ENCODE peak calls at places on chromosomes 5 and 9, in eight cellular contexts. Z is right lobe of liver, C is Peyer's patch, H is ovary, L is tibial nerve, Q is sigmoid colon, U is adrenal gland, W is H1. Y is an unnamed sample. For H3K4me1, the result is how much of the 10 kb centered on the place peaks cover.

GRCh38 chr9:37903581-37903830 is 421 bp downstream of the SLC25A51 start:
- DNase-seq in Z (peak), C (peak), H (no peak), L (no peak), Q (peak), U (peak), W (no peak), Y (no peak)

GRCh38 chr5:81171769-81172168 is 61.4 kb upstream of the CKMT2 start:
- DNase-seq in Z (no peak), C (no peak), H (no peak), L (no peak), Q (no peak), U (no peak), W (no peak), Y (no peak)

GRCh38 chr5:169980418-169981053 is at the start of gene INSYN2B:
- DNase-seq in Z (peak), C (peak), H (peak), L (peak), Q (peak), U (peak), W (peak), Y (no peak)

GRCh38 chr5:159444441-159445082 is 114.3 kb upstream of the IL12B start:
- DNase-seq in Z (no peak), C (no peak), H (no peak), L (peak), Q (no peak), U (no peak), W (no peak), Y (no peak)

GRCh38 chr9:16207161-16207560 is 654.3 kb downstream of the CCDC171 start:
- DNase-seq in Z (no peak), C (no peak), H (peak), L (peak), Q (peak), U (no peak), W (no peak), Y (no peak)

GRCh38 chr5:113510836-113511451 is 2.5 kb upstream of the YTHDC2 start:
- DNase-seq in Z (no peak), C (no peak), H (no peak), L (no peak), Q (no peak), U (no peak), W (no peak), Y (no peak)

GRCh38 chr5:142306077-142306502 is 18.7 kb downstream of the SPRY4 start:
- DNase-seq in Z (no peak), C (peak), H (no peak), L (no peak), Q (no peak), U (no peak), W (no peak), Y (no peak)

GRCh38 chr9:136658849-136659535 is 3.7 kb upstream of the EGFL7 start:
- DNase-seq in Z (peak), C (no peak), H (no peak), L (no peak), Q (no peak), U (no peak), W (no peak), Y (no peak)

GRCh38 chr5:134552301-134552700 is 26.8 kb downstream of the JADE2 start:
- DNase-seq in Z (peak), C (no peak), H (peak), L (no peak), Q (no peak), U (peak), W (no peak), Y (no peak)

GRCh38 chr5:133846478-133847226 is 121.8 kb downstream of the C5orf15 start:
- DNase-seq in Z (no peak), C (peak), H (no peak), L (no peak), Q (no peak), U (no peak), W (no peak), Y (no peak)

GRCh38 chr9:137313326-137313920 is 11.4 kb upstream of the NRARP start:
- DNase-seq in Z (no peak), C (peak), H (no peak), L (no peak), Q (peak), U (no peak), W (no peak), Y (no peak)

GRCh38 chr5:150409638-150410523 is 2.8 kb downstream of the CD74 start:
- DNase-seq in Z (peak), C (peak), H (peak), L (peak), Q (peak), U (peak), W (peak), Y (peak)

GRCh38 chr5:177109810-177110209 is 23.1 kb downstream of the FGFR4 start:
- DNase-seq in Z (no peak), C (no peak), H (peak), L (no peak), Q (no peak), U (no peak), W (no peak), Y (no peak)

GRCh38 chr5:158154226-158155005 is 295.5 kb upstream of the CLINT1 start:
- DNase-seq in Z (no peak), C (no peak), H (no peak), L (peak), Q (peak), U (peak), W (no peak), Y (no peak)

GRCh38 chr5:31707294-31707693 is 68.4 kb downstream of the PDZD2 start:
- DNase-seq in Z (no peak), C (peak), H (no peak), L (no peak), Q (no peak), U (no peak), W (no peak), Y (no peak)

GRCh38 chr9:2195211-2195610 is 180.1 kb downstream of the SMARCA2 start:
- DNase-seq in Z (no peak), C (no peak), H (no peak), L (no peak), Q (no peak), U (no peak), W (no peak), Y (no peak)

GRCh38 chr5:170338933-170339779 is 41.6 kb upstream of the LCP2 start:
- DNase-seq in Z (no peak), C (peak), H (no peak), L (no peak), Q (peak), U (no peak), W (no peak), Y (no peak)

DNA sequence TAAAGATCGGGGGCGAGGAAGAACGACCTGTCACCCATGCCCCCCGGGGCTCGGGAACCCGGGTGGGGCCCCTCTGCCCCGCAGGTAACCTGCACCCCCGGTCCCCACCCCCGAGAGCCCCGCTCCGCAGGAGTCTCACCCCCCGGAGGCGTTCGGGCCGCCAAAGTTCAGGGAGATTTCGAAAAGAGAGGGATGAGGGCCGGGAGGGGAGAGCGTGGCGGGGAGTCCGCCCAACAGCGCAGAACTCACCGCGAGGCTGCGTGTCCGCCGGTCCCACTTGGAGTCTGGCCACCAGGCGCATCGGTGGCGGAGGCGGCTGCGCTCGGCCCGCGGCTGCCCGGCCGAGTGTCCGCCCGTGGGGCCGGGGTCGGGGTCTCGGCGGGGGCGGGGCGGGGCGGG is at the start of gene PHF19:
- DNase-seq in Z (peak), C (no peak), H (no peak), L (no peak), Q (no peak), U (no peak), W (no peak), Y (no peak)
- TF ChIP-seq POLR2A in Z (no peak), C (no peak), H (no peak), L (no peak), Q (no peak), U (no peak), W (no peak), Y (no peak)

GRCh38 chr5:4643190-4643589 is 496.9 kb upstream of the ADAMTS16 start:
- DNase-seq in Z (no peak), C (no peak), H (no peak), L (no peak), Q (no peak), U (no peak), W (no peak), Y (no peak)

GRCh38 chr5:4643960-4644359 is 496.2 kb upstream of the ADAMTS16 start:
- DNase-seq in Z (no peak), C (no peak), H (no peak), L (no peak), Q (no peak), U (no peak), W (no peak), Y (no peak)

GRCh38 chr5:4639959-4640358 is 500.2 kb upstream of the ADAMTS16 start:
- DNase-seq in Z (no peak), C (no peak), H (no peak), L (no peak), Q (no peak), U (no peak), W (no peak), Y (no peak)

GRCh38 chr5:4640793-4641192 is 499.3 kb upstream of the ADAMTS16 start:
- DNase-seq in Z (no peak), C (no peak), H (no peak), L (no peak), Q (no peak), U (no peak), W (peak), Y (no peak)

DNA sequence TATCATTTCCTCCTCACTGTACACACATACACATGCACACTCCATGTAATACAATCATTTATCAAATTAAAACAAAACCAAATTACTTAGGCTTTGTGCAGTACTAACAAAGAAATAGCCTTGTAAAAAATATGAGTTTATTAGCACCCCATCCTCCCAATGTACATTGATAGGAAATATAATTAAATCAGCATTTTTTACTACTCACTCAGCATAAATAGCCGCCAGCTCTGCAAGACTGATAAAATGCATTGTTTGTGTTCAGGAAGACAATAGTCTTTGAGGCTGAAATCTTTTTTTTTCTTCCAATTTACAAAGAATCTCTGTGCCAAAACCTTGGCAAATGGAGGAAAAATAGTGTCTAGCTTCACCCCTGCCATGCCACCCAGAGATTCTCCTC is 497.6 kb upstream of the ADAMTS16 start:
- DNase-seq in Z (no peak), C (no peak), H (no peak), L (no peak), Q (no peak), U (no peak), W (no peak), Y (no peak)
- H3K4me1 ChIP-seq in Z (under half), C (under half), H (under half), L (under half), Q (under half), U (under half), W (under half), Y (under half)

GRCh38 chr9:80664327-80665210 is 1024.8 kb downstream of the TLE1 start:
- DNase-seq in Z (no peak), C (no peak), H (no peak), L (no peak), Q (no peak), U (no peak), W (no peak), Y (no peak)
- TF ChIP-seq CTCF in Z (no peak), C (no peak), H (no peak), L (no peak), Q (no peak), U (peak), W (no peak), Y (no peak)

GRCh38 chr9:23215688-23216087 is 610.4 kb downstream of the ELAVL2 start:
- DNase-seq in Z (no peak), C (no peak), H (no peak), L (no peak), Q (no peak), U (no peak), W (no peak), Y (no peak)

GRCh38 chr9:23220171-23220570 is 605.9 kb downstream of the ELAVL2 start:
- DNase-seq in Z (no peak), C (no peak), H (no peak), L (no peak), Q (no peak), U (no peak), W (no peak), Y (no peak)

GRCh38 chr9:23219471-23219870 is 606.6 kb downstream of the ELAVL2 start:
- DNase-seq in Z (no peak), C (no peak), H (no peak), L (no peak), Q (peak), U (no peak), W (no peak), Y (no peak)

GRCh38 chr9:23220957-23221356 is 605.1 kb downstream of the ELAVL2 start:
- DNase-seq in Z (no peak), C (no peak), H (no peak), L (no peak), Q (no peak), U (no peak), W (no peak), Y (no peak)
- TF ChIP-seq POLR2A in Z (no peak), C (no peak), H (no peak), L (no peak), Q (no peak), U (no peak), W (no peak), Y (no peak)

GRCh38 chr9:124258765-124259272 is 1.1 kb downstream of the NEK6 start:
- DNase-seq in Z (no peak), C (no peak), H (no peak), L (no peak), Q (no peak), U (no peak), W (no peak), Y (no peak)

GRCh38 chr9:124259273-124260078 is 1.7 kb downstream of the NEK6 start:
- DNase-seq in Z (peak), C (peak), H (peak), L (peak), Q (peak), U (peak), W (no peak), Y (no peak)

GRCh38 chr9:124262596-124263045 is 4.9 kb downstream of the NEK6 start:
- DNase-seq in Z (no peak), C (no peak), H (no peak), L (no peak), Q (no peak), U (no peak), W (peak), Y (no peak)

GRCh38 chr9:124261787-124262595 is 4.2 kb downstream of the NEK6 start:
- DNase-seq in Z (no peak), C (no peak), H (no peak), L (no peak), Q (no peak), U (no peak), W (no peak), Y (no peak)

DNA sequence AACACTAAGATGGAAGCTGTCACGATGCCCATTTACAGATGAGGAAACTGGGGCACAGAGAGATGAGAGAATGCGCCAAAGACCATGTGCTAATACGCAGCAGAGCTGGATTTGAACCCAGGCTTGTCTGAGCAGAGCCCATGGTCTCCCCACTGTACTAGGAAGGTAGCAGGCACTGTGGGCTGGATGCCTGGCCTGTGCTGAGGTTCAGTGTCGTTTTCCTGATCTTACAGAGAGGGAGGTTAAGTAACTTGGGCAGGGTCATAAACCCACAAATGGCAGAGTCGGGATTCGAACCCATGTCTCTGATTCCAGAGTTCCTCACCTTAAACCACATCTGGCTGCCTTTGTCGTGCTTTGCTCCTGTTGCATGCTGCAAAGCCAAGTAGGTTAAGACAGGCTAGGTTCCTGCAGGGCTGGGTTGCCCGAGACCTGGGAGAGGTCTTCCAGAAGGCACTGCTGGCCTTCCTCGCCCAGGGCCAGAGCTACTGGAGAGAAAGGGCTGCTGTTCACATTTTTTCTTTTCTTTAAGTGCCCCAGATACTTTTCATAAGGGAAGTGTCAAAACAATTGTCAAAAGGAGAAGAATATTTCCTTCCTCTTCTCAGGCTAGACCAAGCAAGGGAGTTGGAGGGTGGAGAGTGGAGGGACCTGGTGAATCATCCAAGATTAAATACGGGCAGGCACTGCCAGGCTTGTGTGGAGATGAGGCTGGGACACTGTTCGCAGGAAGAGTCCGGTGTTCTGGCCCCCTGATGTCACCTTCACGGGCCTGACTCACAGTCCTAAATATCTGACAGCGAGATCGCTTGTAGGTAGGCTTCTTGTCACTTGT is 3.2 kb downstream of the NEK6 start:
- DNase-seq in Z (peak), C (peak), H (no peak), L (no peak), Q (no peak), U (peak), W (no peak), Y (no peak)
- H3K4me1 ChIP-seq in Z (half or more), C (half or more), H (under half), L (under half), Q (half or more), U (under half), W (under half), Y (half or more)

GRCh38 chr9:111300140-111300735 is 29.8 kb downstream of the OR2K2 start:
- DNase-seq in Z (no peak), C (no peak), H (no peak), L (no peak), Q (no peak), U (no peak), W (no peak), Y (no peak)
- TF ChIP-seq CTCF in Z (no peak), C (no peak), H (no peak), L (no peak), Q (no peak), U (no peak), W (no peak), Y (no peak)